ENCODE peak calls at places on chromosomes 7 and 10, in seven cellular contexts. Q is prostate gland, L is uterus, E is stomach, A is heart left ventricle, T is HCT116, H is IMR-90. U is an unnamed sample.

GRCh38 chr7:70856889-70857511 is 274.9 kb upstream of the GALNT17 start:
- DNase-seq in Q (peak; percentile 74), L (peak; percentile 57), E (peak; percentile 68), A (peak; percentile 34), T (peak; percentile 13), H (peak; percentile 33), U (peak; percentile 83)

GRCh38 chr7:133253522-133253882 is 624 bp downstream of the EXOC4 start:
- DNase-seq in Q (peak; percentile 6), L (no peak), E (no peak), A (no peak), T (no peak), H (peak; percentile 10), U (peak; percentile 32)

GRCh38 chr7:32532716-32533115 is 37.4 kb downstream of the AVL9 start:
- DNase-seq in Q (no peak), L (no peak), E (no peak), A (no peak), T (no peak), H (no peak), U (peak; percentile 66)

GRCh38 chr7:76009672-76010600 is 15.5 kb upstream of the TMEM120A start:
- DNase-seq in Q (no peak), L (no peak), E (no peak), A (no peak), T (no peak), H (no peak), U (no peak)

GRCh38 chr10:75638752-75639151 is 207.3 kb downstream of the LRMDA start:
- DNase-seq in Q (no peak), L (no peak), E (no peak), A (no peak), T (no peak), H (no peak), U (no peak)

GRCh38 chr7:33645096-33645495 is 260.2 kb upstream of the BMPER start:
- DNase-seq in Q (no peak), L (no peak), E (no peak), A (no peak), T (no peak), H (no peak), U (no peak)

GRCh38 chr7:152737833-152738232 is 21.7 kb upstream of the ACTR3B start:
- DNase-seq in Q (no peak), L (no peak), E (no peak), A (no peak), T (no peak), H (no peak), U (no peak)

GRCh38 chr10:46518028-46518725 is 38.3 kb downstream of the GPRIN2 start:
- DNase-seq in Q (no peak), L (peak; percentile 7), E (peak; percentile 19), A (no peak), T (no peak), H (no peak), U (no peak)

GRCh38 chr7:66950311-66950710 is 29.3 kb downstream of the TMEM248 start:
- DNase-seq in Q (no peak), L (no peak), E (no peak), A (no peak), T (no peak), H (peak; percentile 20), U (no peak)

GRCh38 chr10:42941245-42941644 is 135.6 kb upstream of the RET start:
- DNase-seq in Q (no peak), L (no peak), E (peak; percentile 58), A (no peak), T (no peak), H (no peak), U (no peak)

GRCh38 chr7:53607961-53608360 is 572.5 kb downstream of the POM121L12 start:
- DNase-seq in Q (no peak), L (no peak), E (no peak), A (no peak), T (no peak), H (no peak), U (no peak)

GRCh38 chr7:43869898-43870240 is 552 bp upstream of the MRPS24 start:
- DNase-seq in Q (no peak), L (peak; percentile 68), E (no peak), A (no peak), T (no peak), H (peak; percentile 96), U (peak; percentile 16)
- H3K4me1 ChIP-seq in Q (no peaks in the 10 kb centered on the region), L (no peaks in the 10 kb centered on the region), E (peaks cover 22% of the 10 kb centered on the region), A (no peaks in the 10 kb centered on the region), T (peaks cover 36% of the 10 kb centered on the region), H (peaks cover 25% of the 10 kb centered on the region), U (peaks cover 6% of the 10 kb centered on the region)

GRCh38 chr10:8449909-8450308 is 395.4 kb downstream of the GATA3 start:
- DNase-seq in Q (no peak), L (no peak), E (no peak), A (no peak), T (no peak), H (no peak), U (no peak)
- TF ChIP-seq POLR2A in Q (no peak), L (no peak), E (no peak), A (no peak), T (no peak), H (no peak), U (no peak)

GRCh38 chr10:88500656-88501055 is 82.5 kb downstream of the RNLS start:
- DNase-seq in Q (no peak), L (no peak), E (no peak), A (no peak), T (no peak), H (peak; percentile 51), U (no peak)

GRCh38 chr10:88508054-88508453 is 75.1 kb downstream of the RNLS start:
- DNase-seq in Q (no peak), L (no peak), E (no peak), A (no peak), T (no peak), H (no peak), U (no peak)

GRCh38 chr10:88505680-88506215 is 77.4 kb downstream of the RNLS start:
- DNase-seq in Q (no peak), L (no peak), E (no peak), A (no peak), T (no peak), H (no peak), U (no peak)

GRCh38 chr10:88507380-88507779 is 75.7 kb downstream of the RNLS start:
- DNase-seq in Q (no peak), L (peak; percentile 22), E (no peak), A (no peak), T (no peak), H (no peak), U (no peak)

DNA sequence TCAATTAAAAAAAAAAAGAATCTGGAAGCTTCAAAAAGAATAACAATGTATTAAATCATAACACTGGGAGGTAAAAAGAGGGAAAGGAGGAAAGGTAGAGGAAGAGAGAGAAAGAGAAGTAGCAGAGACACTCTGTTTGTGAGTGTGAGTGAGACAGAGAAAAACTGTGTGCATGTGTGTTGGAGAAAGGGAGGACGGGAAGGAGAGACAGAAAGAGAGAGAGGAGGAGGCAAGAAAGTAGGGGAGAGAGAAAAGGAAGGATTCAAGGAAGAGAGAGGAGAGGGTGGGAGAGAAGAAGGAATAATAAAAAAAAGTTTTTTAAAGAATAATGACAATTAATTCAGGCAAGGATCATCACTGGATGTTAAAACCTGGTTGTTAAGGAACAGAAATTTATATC is 77.9 kb downstream of the RNLS start:
- DNase-seq in Q (no peak), L (no peak), E (no peak), A (no peak), T (no peak), H (no peak), U (no peak)
- H3K4me3 ChIP-seq in Q (no peak overlapping the region), L (no peak overlapping the region), E (no peak overlapping the region), A (no peak overlapping the region), T (no peak overlapping the region), H (no peak overlapping the region), U (no peak overlapping the region)

DNA sequence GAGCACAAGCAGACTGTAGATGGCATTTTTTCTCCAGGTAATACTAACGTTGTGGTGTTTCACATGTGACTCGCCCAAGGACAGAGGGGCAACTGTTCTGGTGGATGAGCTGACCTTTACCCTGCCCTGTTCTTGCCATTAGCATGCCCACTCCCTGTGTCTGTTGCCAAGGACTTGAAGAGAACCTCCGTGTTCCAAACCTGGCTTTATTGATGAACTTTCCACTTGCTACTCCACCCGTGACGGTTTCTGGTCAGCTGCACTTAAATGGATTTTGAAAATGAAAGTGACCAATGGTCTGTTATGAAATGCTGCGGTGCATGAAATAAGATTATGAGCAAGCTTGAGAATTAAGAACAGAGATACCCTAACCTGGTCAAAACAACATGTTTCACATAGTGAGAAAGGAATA is 30.4 kb downstream of the LRRC4 start:
- DNase-seq in Q (no peak), L (no peak), E (no peak), A (no peak), T (no peak), H (no peak), U (peak; percentile 7)
- H3K4me1 ChIP-seq in Q (no peaks in the 10 kb centered on the region), L (no peaks in the 10 kb centered on the region), E (peaks cover 17% of the 10 kb centered on the region), A (no peaks in the 10 kb centered on the region), T (no peaks in the 10 kb centered on the region), H (peaks cover 8% of the 10 kb centered on the region), U (peaks cover 3% of the 10 kb centered on the region)

GRCh38 chr10:68406815-68407585 is at the start of gene RUFY2:
- DNase-seq in Q (peak; percentile 54), L (peak; percentile 77), E (peak; percentile 82), A (peak; percentile 79), T (peak; percentile 33), H (peak; percentile 70), U (peak; percentile 83)
- TF ChIP-seq POLR2A in Q (no peak), L (peak; percentile 64), E (no peak), A (no peak), T (no peak), H (no peak), U (peak; percentile 50)

GRCh38 chr7:63931057-63931600 is 67.5 kb upstream of the ZNF722 start:
- DNase-seq in Q (no peak), L (no peak), E (no peak), A (no peak), T (no peak), H (no peak), U (no peak)

GRCh38 chr7:63927261-63927660 is 71.4 kb upstream of the ZNF722 start:
- DNase-seq in Q (no peak), L (no peak), E (no peak), A (no peak), T (no peak), H (no peak), U (no peak)

GRCh38 chr7:63925626-63926460 is 72.8 kb upstream of the ZNF722 start:
- DNase-seq in Q (peak; percentile 95), L (peak; percentile 58), E (peak; percentile 64), A (peak; percentile 94), T (no peak), H (no peak), U (peak; percentile 97)

GRCh38 chr7:63925262-63925625 is 73.4 kb upstream of the ZNF722 start:
- DNase-seq in Q (no peak), L (no peak), E (no peak), A (no peak), T (no peak), H (no peak), U (peak; percentile 39)
- H3K4me3 ChIP-seq in Q (peak overlapping the region; percentile 41), L (peak overlapping the region; percentile 42), E (peak overlapping the region; percentile 54), A (peak overlapping the region; percentile 81), T (no peak overlapping the region), H (no peak overlapping the region), U (peak overlapping the region; percentile 31)

U was measured in thyroid gland.